ENCODE peak calls at places on chromosomes 6 and 20, in eight cellular contexts. One of them, this sample, is unnamed.
A peak's percentile ranks its signal among the peaks of the same experiment; 100 is the strongest.

GRCh38 chr6:27468334-27468733 is 4.6 kb downstream of the ZNF184 start:
- DNase-seq in astrocyte of the spinal cord: peak; percentile 19
- DNase-seq in RWPE2: no peak
- DNase-seq in B cell: no peak
- DNase-seq in BJ: no peak
- DNase-seq in breast epithelium: no peak
- DNase-seq in cardiac fibroblast: peak; percentile 42
- DNase-seq in Peyer's patch: no peak
- DNase-seq in this sample: no peak

GRCh38 chr6:43273707-43274106 is 24.4 kb upstream of the SLC22A7 start:
- DNase-seq in astrocyte of the spinal cord: no peak
- DNase-seq in RWPE2: no peak
- DNase-seq in B cell: no peak
- DNase-seq in BJ: no peak
- DNase-seq in breast epithelium: no peak
- DNase-seq in cardiac fibroblast: no peak
- DNase-seq in Peyer's patch: no peak
- DNase-seq in this sample: no peak

GRCh38 chr6:43478008-43478372 is 620 bp downstream of the TJAP1 start:
- DNase-seq in astrocyte of the spinal cord: no peak
- DNase-seq in RWPE2: no peak
- DNase-seq in B cell: no peak
- DNase-seq in BJ: no peak
- DNase-seq in breast epithelium: no peak
- DNase-seq in cardiac fibroblast: no peak
- DNase-seq in Peyer's patch: no peak
- DNase-seq in this sample: no peak

GRCh38 chr6:2085657-2086056 is 159.7 kb downstream of the GMDS start:
- DNase-seq in astrocyte of the spinal cord: no peak
- DNase-seq in RWPE2: no peak
- DNase-seq in B cell: no peak
- DNase-seq in BJ: no peak
- DNase-seq in breast epithelium: no peak
- DNase-seq in cardiac fibroblast: no peak
- DNase-seq in Peyer's patch: no peak
- DNase-seq in this sample: no peak

GRCh38 chr20:20480689-20481088 is 112.8 kb downstream of the INSM1 start:
- DNase-seq in astrocyte of the spinal cord: peak; percentile 73
- DNase-seq in RWPE2: no peak
- DNase-seq in B cell: no peak
- DNase-seq in BJ: no peak
- DNase-seq in breast epithelium: no peak
- DNase-seq in cardiac fibroblast: peak; percentile 89
- DNase-seq in Peyer's patch: no peak
- DNase-seq in this sample: peak; percentile 67

GRCh38 chr6:54264581-54265272 is 43.5 kb upstream of the TINAG start:
- DNase-seq in astrocyte of the spinal cord: no peak
- DNase-seq in RWPE2: no peak
- DNase-seq in B cell: no peak
- DNase-seq in BJ: no peak
- DNase-seq in breast epithelium: no peak
- DNase-seq in cardiac fibroblast: peak; percentile 18
- DNase-seq in Peyer's patch: no peak
- DNase-seq in this sample: no peak

GRCh38 chr6:56713285-56713684 is 70.6 kb upstream of the DST start:
- DNase-seq in astrocyte of the spinal cord: peak; percentile 88
- DNase-seq in RWPE2: peak; percentile 67
- DNase-seq in B cell: no peak
- DNase-seq in BJ: peak; percentile 40
- DNase-seq in breast epithelium: no peak
- DNase-seq in cardiac fibroblast: peak; percentile 85
- DNase-seq in Peyer's patch: no peak
- DNase-seq in this sample: peak; percentile 84

GRCh38 chr6:93358435-93358834 is 60.9 kb downstream of the EPHA7 start:
- DNase-seq in astrocyte of the spinal cord: no peak
- DNase-seq in RWPE2: no peak
- DNase-seq in B cell: no peak
- DNase-seq in BJ: no peak
- DNase-seq in breast epithelium: no peak
- DNase-seq in cardiac fibroblast: no peak
- DNase-seq in Peyer's patch: no peak
- DNase-seq in this sample: no peak

GRCh38 chr20:52926505-52926904 is 45.7 kb upstream of the TSHZ2 start:
- DNase-seq in astrocyte of the spinal cord: no peak
- DNase-seq in RWPE2: no peak
- DNase-seq in B cell: no peak
- DNase-seq in BJ: no peak
- DNase-seq in breast epithelium: no peak
- DNase-seq in cardiac fibroblast: no peak
- DNase-seq in Peyer's patch: no peak
- DNase-seq in this sample: no peak

GRCh38 chr6:107679457-107679856 is 144.7 kb downstream of the SCML4 start:
- DNase-seq in astrocyte of the spinal cord: no peak
- DNase-seq in RWPE2: no peak
- DNase-seq in B cell: no peak
- DNase-seq in BJ: no peak
- DNase-seq in breast epithelium: no peak
- DNase-seq in cardiac fibroblast: peak; percentile 89
- DNase-seq in Peyer's patch: no peak
- DNase-seq in this sample: no peak

GRCh38 chr6:31126416-31127175 is 6.3 kb upstream of the CDSN start:
- DNase-seq in astrocyte of the spinal cord: no peak
- DNase-seq in RWPE2: no peak
- DNase-seq in B cell: no peak
- DNase-seq in BJ: no peak
- DNase-seq in breast epithelium: no peak
- DNase-seq in cardiac fibroblast: no peak
- DNase-seq in Peyer's patch: no peak
- DNase-seq in this sample: no peak

DNA sequence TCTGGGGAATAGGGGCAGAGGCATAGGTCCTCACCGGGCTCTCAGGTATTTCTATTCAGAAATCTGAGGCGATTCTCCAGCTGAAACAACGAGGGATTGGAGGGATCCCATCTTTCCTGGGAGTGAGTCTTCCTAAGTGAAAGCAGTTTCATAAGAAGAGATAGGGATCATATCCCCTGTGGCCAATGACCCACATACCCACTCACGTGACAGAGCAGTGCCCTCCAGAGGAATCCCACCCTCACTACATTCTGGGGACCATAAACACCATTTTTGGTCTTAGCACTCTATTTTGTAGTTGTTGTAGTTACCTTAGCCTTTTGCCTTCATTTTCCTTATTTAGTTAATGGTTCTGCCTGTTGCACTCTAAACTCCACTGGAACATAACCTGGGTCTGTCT is 121.1 kb downstream of the GPR63 start:
- DNase-seq in astrocyte of the spinal cord: no peak
- DNase-seq in RWPE2: no peak
- DNase-seq in B cell: no peak
- DNase-seq in BJ: no peak
- DNase-seq in breast epithelium: no peak
- DNase-seq in cardiac fibroblast: no peak
- DNase-seq in Peyer's patch: no peak
- DNase-seq in this sample: no peak
- TF ChIP-seq CTCF in astrocyte of the spinal cord: no peak
- TF ChIP-seq CTCF in RWPE2: no peak
- TF ChIP-seq CTCF in B cell: no peak
- TF ChIP-seq CTCF in BJ: no peak
- TF ChIP-seq CTCF in breast epithelium: no peak
- TF ChIP-seq CTCF in cardiac fibroblast: no peak
- TF ChIP-seq CTCF in Peyer's patch: no peak
- TF ChIP-seq CTCF in this sample: no peak

GRCh38 chr6:109788687-109789086 is 97.6 kb downstream of the FIG4 start:
- DNase-seq in astrocyte of the spinal cord: no peak
- DNase-seq in RWPE2: no peak
- DNase-seq in B cell: no peak
- DNase-seq in BJ: no peak
- DNase-seq in breast epithelium: no peak
- DNase-seq in cardiac fibroblast: no peak
- DNase-seq in Peyer's patch: no peak
- DNase-seq in this sample: no peak

GRCh38 chr6:109781001-109781400 is 89.9 kb downstream of the FIG4 start:
- DNase-seq in astrocyte of the spinal cord: no peak
- DNase-seq in RWPE2: no peak
- DNase-seq in B cell: no peak
- DNase-seq in BJ: no peak
- DNase-seq in breast epithelium: no peak
- DNase-seq in cardiac fibroblast: no peak
- DNase-seq in Peyer's patch: no peak
- DNase-seq in this sample: no peak

GRCh38 chr6:109782401-109783046 is 91.4 kb downstream of the FIG4 start:
- DNase-seq in astrocyte of the spinal cord: no peak
- DNase-seq in RWPE2: no peak
- DNase-seq in B cell: no peak
- DNase-seq in BJ: no peak
- DNase-seq in breast epithelium: no peak
- DNase-seq in cardiac fibroblast: no peak
- DNase-seq in Peyer's patch: no peak
- DNase-seq in this sample: no peak

GRCh38 chr6:109787312-109787711 is 96.2 kb downstream of the FIG4 start:
- DNase-seq in astrocyte of the spinal cord: no peak
- DNase-seq in RWPE2: no peak
- DNase-seq in B cell: no peak
- DNase-seq in BJ: no peak
- DNase-seq in breast epithelium: no peak
- DNase-seq in cardiac fibroblast: no peak
- DNase-seq in Peyer's patch: no peak
- DNase-seq in this sample: no peak

DNA sequence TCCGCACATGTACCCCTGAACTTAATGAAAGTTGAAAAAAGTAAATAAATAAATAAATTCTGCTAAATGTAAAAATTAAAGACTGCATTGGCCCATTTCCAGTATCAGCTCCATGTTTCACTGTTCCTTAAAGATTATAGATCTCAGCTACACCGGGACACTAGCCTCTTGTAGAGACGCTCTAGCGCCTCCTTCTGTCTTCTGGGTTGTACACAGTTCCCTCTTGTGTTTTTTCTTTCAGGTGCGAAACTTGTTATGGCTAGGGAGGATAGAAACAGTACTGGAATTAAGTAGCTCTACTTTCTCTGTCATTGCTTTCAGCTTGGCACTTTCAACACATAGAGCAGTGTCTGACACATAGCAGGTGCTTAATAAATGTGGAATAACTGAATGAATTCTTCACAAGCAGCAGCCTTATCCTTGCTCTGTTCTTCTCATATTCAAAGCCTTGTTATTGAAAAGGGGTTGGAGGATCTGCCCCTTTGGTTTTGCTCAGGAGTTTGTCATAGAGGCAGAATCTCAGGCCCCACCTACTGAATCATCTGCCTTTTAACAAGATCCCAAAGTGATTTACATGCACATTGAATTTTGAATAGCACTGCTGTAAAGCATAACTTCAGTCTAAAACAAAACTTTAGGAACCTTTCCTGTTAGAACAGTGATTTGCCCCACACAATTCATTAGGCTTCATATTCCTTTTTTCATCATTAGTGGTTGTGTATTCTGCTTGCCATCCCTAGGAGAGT is 92.3 kb downstream of the FIG4 start:
- DNase-seq in astrocyte of the spinal cord: no peak
- DNase-seq in RWPE2: no peak
- DNase-seq in B cell: peak; percentile 19
- DNase-seq in BJ: no peak
- DNase-seq in breast epithelium: no peak
- DNase-seq in cardiac fibroblast: peak; percentile 62
- DNase-seq in Peyer's patch: no peak
- DNase-seq in this sample: no peak
- TF ChIP-seq CTCF in astrocyte of the spinal cord: peak; percentile 41
- TF ChIP-seq CTCF in RWPE2: no peak
- TF ChIP-seq CTCF in B cell: peak; percentile 34
- TF ChIP-seq CTCF in BJ: peak; percentile 21
- TF ChIP-seq CTCF in breast epithelium: no peak
- TF ChIP-seq CTCF in cardiac fibroblast: peak; percentile 55
- TF ChIP-seq CTCF in Peyer's patch: no peak
- TF ChIP-seq CTCF in this sample: peak; percentile 67

DNA sequence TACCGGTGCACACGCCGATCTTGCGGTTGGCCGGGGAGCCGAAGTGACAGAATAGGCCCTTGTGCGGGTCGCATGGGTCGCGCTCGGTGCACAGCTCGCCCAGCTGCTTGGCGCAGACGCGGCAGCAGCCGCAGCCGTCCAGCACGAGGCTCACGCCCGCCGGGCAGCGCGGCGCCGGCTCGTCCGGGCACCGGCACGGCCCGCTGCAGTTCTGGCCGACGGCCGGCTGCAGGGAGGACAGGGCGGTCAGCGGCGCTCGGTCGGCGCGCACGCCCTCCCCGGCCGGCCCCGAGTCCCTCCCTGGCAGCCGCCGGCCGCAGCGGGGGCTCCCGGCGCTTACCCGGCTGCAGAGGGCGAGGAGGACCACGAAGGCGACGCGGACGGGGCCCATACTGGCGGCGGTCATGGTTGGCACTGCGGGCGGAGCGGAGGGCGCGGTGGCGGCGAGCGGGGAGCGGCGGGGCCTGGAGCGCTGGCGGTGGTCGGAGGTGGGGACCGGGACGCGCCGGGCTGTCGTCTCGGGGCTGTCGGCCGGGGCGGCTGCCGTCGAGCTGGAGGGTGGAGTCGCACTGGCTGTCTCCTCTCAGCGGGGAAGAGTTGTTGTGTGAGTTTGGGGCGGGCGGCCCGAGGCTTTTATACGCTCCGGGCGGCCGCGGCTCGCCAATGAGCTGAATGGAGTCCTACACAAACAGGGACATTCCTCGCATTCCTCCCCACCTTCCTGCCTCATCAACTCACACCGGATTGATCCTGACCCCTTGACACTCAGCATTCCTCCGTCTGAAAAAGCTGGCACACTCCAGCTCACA is at the start of gene CCN2:
- DNase-seq in astrocyte of the spinal cord: peak; percentile 98
- DNase-seq in RWPE2: peak; percentile 93
- DNase-seq in B cell: peak; percentile 58
- DNase-seq in BJ: peak; percentile 99
- DNase-seq in breast epithelium: peak; percentile 77
- DNase-seq in cardiac fibroblast: peak; percentile 100
- DNase-seq in Peyer's patch: peak; percentile 78
- DNase-seq in this sample: peak; percentile 99
- TF ChIP-seq CTCF in astrocyte of the spinal cord: no peak
- TF ChIP-seq CTCF in RWPE2: peak; percentile 33
- TF ChIP-seq CTCF in B cell: peak; percentile 29
- TF ChIP-seq CTCF in BJ: no peak
- TF ChIP-seq CTCF in breast epithelium: no peak
- TF ChIP-seq CTCF in cardiac fibroblast: no peak
- TF ChIP-seq CTCF in Peyer's patch: no peak
- TF ChIP-seq CTCF in this sample: peak; percentile 54

DNA sequence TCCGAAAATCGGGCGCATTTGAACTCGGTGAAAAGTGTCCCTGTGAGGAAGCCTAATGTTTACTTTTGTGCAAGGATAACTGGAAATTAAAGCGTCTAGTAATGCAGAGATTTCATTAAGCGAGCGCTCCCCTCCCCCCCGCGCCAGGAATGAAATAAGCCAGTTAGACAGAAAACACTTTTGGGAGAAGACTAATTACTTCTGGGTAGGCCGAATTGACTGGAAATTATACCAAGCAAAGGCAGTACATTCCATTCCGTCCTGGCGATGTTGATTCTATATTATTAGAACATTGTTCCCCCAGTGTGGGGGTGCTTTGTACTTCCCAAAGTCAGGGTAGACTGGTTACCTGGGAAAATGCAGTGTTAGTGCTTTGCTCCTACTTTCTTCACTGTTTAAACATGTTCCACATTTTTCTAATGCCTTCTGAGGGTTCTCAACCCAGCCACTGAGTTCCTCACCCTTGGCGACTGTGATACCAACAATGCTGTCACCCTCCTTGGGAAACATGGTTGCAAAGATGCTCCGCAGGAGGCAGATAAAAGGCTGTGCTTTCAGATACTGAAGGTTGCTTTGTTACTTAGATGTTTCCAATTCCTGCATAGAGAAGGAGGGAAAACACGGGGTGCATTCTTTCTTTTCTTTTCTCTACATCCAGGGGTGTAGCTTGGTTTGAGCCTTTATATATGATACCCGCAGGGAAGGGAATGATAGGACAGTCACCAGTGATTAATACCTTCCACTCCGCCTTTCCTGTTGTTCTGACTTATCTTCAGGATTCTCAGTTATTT is 2.6 kb downstream of the GJA1 start:
- DNase-seq in astrocyte of the spinal cord: peak; percentile 60
- DNase-seq in RWPE2: no peak
- DNase-seq in B cell: no peak
- DNase-seq in BJ: no peak
- DNase-seq in breast epithelium: no peak
- DNase-seq in cardiac fibroblast: peak; percentile 82
- DNase-seq in Peyer's patch: no peak
- DNase-seq in this sample: peak; percentile 69
- TF ChIP-seq CTCF in astrocyte of the spinal cord: no peak
- TF ChIP-seq CTCF in RWPE2: no peak
- TF ChIP-seq CTCF in B cell: no peak
- TF ChIP-seq CTCF in BJ: no peak
- TF ChIP-seq CTCF in breast epithelium: no peak
- TF ChIP-seq CTCF in cardiac fibroblast: no peak
- TF ChIP-seq CTCF in Peyer's patch: no peak
- TF ChIP-seq CTCF in this sample: no peak

This sample was measured in HFFc6.